ENCODE peak calls at places on chromosomes 13 and 19, in six cellular contexts. One of them, this sample, is unnamed.

GRCh38 chr13:99005609-99006008 is 27.7 kb upstream of the DOCK9 start:
- DNase-seq in hepatocyte: no peak
- DNase-seq in MM.1S: no peak
- DNase-seq in neural progenitor cell: no peak
- DNase-seq in GM23338: no peak
- DNase-seq in HCT116: no peak
- DNase-seq in this sample: no peak

GRCh38 chr13:73171926-73172325 is 113.1 kb downstream of the KLF5 start:
- DNase-seq in HCT116: no peak
- DNase-seq in hepatocyte: peak
- DNase-seq in GM23338: peak
- DNase-seq in neural progenitor cell: no peak
- DNase-seq in MM.1S: no peak
- DNase-seq in this sample: peak

GRCh38 chr19:12085074-12085818 is 20.7 kb downstream of the ZNF844 start:
- DNase-seq in HCT116: no peak
- DNase-seq in neural progenitor cell: no peak
- DNase-seq in GM23338: no peak
- DNase-seq in hepatocyte: no peak
- DNase-seq in MM.1S: no peak
- DNase-seq in this sample: no peak

GRCh38 chr19:3880471-3881271 is at the start of gene ATCAY:
- DNase-seq in HCT116: no peak
- DNase-seq in hepatocyte: no peak
- DNase-seq in neural progenitor cell: peak
- DNase-seq in MM.1S: no peak
- DNase-seq in GM23338: peak
- DNase-seq in this sample: no peak

GRCh38 chr13:39463611-39464010 is 139.4 kb downstream of the LHFPL6 start:
- DNase-seq in hepatocyte: no peak
- DNase-seq in HCT116: no peak
- DNase-seq in MM.1S: no peak
- DNase-seq in GM23338: no peak
- DNase-seq in neural progenitor cell: no peak
- DNase-seq in this sample: no peak

GRCh38 chr13:79534596-79534995 is 53.6 kb downstream of the NDFIP2 start:
- DNase-seq in HCT116: no peak
- DNase-seq in GM23338: no peak
- DNase-seq in hepatocyte: no peak
- DNase-seq in MM.1S: no peak
- DNase-seq in neural progenitor cell: no peak
- DNase-seq in this sample: peak

GRCh38 chr13:73835138-73835721 is 299.0 kb downstream of the KLF12 start:
- DNase-seq in hepatocyte: peak
- DNase-seq in HCT116: peak
- DNase-seq in neural progenitor cell: peak
- DNase-seq in MM.1S: peak
- DNase-seq in GM23338: peak
- DNase-seq in this sample: peak

GRCh38 chr19:51356159-51356801 is 9.9 kb downstream of the ETFB start:
- DNase-seq in hepatocyte: no peak
- DNase-seq in HCT116: no peak
- DNase-seq in neural progenitor cell: no peak
- DNase-seq in GM23338: no peak
- DNase-seq in MM.1S: no peak
- DNase-seq in this sample: no peak

GRCh38 chr19:8335343-8336071 is 7.6 kb downstream of the KANK3 start:
- DNase-seq in GM23338: peak
- DNase-seq in HCT116: no peak
- DNase-seq in neural progenitor cell: no peak
- DNase-seq in MM.1S: no peak
- DNase-seq in hepatocyte: no peak
- DNase-seq in this sample: peak

GRCh38 chr13:102905905-102906304 is 60.1 kb downstream of the ERCC5 start:
- DNase-seq in HCT116: no peak
- DNase-seq in hepatocyte: no peak
- DNase-seq in neural progenitor cell: no peak
- DNase-seq in MM.1S: no peak
- DNase-seq in GM23338: no peak
- DNase-seq in this sample: no peak

GRCh38 chr13:114259974-114260373 is 21.4 kb upstream of the UPF3A start:
- DNase-seq in neural progenitor cell: no peak
- DNase-seq in hepatocyte: no peak
- DNase-seq in GM23338: no peak
- DNase-seq in MM.1S: peak
- DNase-seq in HCT116: no peak
- DNase-seq in this sample: no peak

GRCh38 chr19:2820112-2820702 is 539 bp downstream of the ZNF554 start:
- DNase-seq in hepatocyte: peak
- DNase-seq in GM23338: peak
- DNase-seq in HCT116: no peak
- DNase-seq in neural progenitor cell: peak
- DNase-seq in MM.1S: no peak
- DNase-seq in this sample: peak

GRCh38 chr13:75486654-75487053 is 4.7 kb upstream of the TBC1D4 start:
- DNase-seq in hepatocyte: no peak
- DNase-seq in neural progenitor cell: no peak
- DNase-seq in MM.1S: no peak
- DNase-seq in HCT116: no peak
- DNase-seq in GM23338: no peak
- DNase-seq in this sample: no peak

GRCh38 chr13:23347601-23348000 is 85.9 kb downstream of the SACS start:
- DNase-seq in MM.1S: no peak
- DNase-seq in HCT116: no peak
- DNase-seq in GM23338: no peak
- DNase-seq in neural progenitor cell: no peak
- DNase-seq in hepatocyte: no peak
- DNase-seq in this sample: no peak

GRCh38 chr13:41074523-41074922 is 13.2 kb downstream of the WBP4 start:
- DNase-seq in GM23338: no peak
- DNase-seq in HCT116: no peak
- DNase-seq in neural progenitor cell: no peak
- DNase-seq in MM.1S: no peak
- DNase-seq in hepatocyte: no peak
- DNase-seq in this sample: no peak

GRCh38 chr19:6214881-6215541 is 64.8 kb downstream of the MLLT1 start:
- DNase-seq in GM23338: no peak
- DNase-seq in neural progenitor cell: no peak
- DNase-seq in HCT116: no peak
- DNase-seq in MM.1S: no peak
- DNase-seq in hepatocyte: no peak
- DNase-seq in this sample: no peak

DNA sequence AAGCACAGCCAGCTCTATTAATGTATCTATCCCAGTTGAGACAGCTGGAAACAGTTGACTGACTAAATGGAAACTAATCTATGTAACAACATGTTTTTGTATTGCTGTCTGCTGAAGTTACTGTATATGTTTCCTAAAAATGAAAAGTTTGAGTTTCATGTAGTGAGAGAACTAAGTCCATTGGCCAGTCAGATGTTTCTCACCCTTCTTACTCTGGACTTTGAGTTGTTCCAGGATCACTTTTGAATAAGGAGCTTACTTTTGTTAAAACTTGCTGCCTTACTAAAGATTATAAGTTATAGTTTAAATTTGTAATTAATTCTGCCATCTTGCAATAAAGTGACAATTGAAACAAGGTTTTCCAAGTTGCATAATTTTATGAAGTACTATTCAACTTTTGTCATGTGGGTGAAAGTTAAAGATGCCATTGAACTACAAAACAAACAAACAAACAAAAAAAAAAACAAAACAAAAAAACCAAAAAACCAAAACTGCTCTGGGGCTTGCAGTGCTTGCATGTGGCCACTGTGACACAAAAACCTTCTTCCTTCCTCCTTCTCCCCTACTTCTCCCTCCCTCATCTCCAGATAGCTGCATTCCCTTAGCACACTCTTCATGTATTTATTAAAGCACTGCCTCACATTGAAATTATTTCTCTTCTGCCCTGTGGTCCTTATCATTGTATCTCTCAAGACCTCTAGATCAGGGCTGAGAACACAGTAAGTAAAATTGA is 15.3 kb downstream of the WDFY2 start:
- DNase-seq in HCT116: no peak
- DNase-seq in neural progenitor cell: no peak
- DNase-seq in MM.1S: no peak
- DNase-seq in hepatocyte: no peak
- DNase-seq in GM23338: no peak
- DNase-seq in this sample: no peak
- H2AFZ ChIP-seq in HCT116: no peak
- H2AFZ ChIP-seq in neural progenitor cell: no peak
- H2AFZ ChIP-seq in MM.1S: no peak
- H2AFZ ChIP-seq in hepatocyte: no peak
- H2AFZ ChIP-seq in GM23338: no peak
- H2AFZ ChIP-seq in this sample: no peak

DNA sequence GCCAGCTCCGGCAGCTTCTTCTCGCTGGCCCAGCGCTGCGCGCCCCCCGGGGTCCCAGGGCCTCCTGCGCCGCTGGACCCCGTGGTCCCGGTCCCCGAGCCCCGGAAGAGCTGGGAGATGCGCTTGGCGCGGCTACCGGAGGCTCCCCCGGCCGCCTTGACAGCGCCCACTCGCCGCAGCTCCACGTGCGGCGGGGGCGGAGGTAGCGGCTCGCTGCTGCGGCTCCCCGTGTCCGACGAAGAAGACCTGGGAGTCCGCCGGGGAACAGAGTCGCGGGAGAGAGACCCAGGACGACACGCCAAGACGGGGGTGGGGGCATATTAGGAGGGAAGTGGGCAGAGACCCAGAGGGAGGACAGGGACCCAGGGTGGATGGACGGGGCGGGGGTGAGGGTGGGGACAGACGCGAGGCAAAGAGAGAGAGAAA is 997 bp downstream of the RASIP1 start:
- DNase-seq in hepatocyte: no peak
- DNase-seq in MM.1S: no peak
- DNase-seq in HCT116: no peak
- DNase-seq in neural progenitor cell: peak
- DNase-seq in GM23338: no peak
- DNase-seq in this sample: no peak
- TF ChIP-seq EZH2 in hepatocyte: no peak
- TF ChIP-seq EZH2 in MM.1S: no peak
- TF ChIP-seq EZH2 in HCT116: no peak
- TF ChIP-seq EZH2 in neural progenitor cell: peak
- TF ChIP-seq EZH2 in GM23338: no peak
- TF ChIP-seq EZH2 in this sample: no peak

GRCh38 chr13:106329941-106330340 is 205.5 kb downstream of the EFNB2 start:
- DNase-seq in hepatocyte: peak
- DNase-seq in GM23338: no peak
- DNase-seq in MM.1S: no peak
- DNase-seq in neural progenitor cell: no peak
- DNase-seq in HCT116: no peak
- DNase-seq in this sample: no peak
- TF ChIP-seq EZH2phosphoT487 in hepatocyte: no peak
- TF ChIP-seq EZH2phosphoT487 in GM23338: no peak
- TF ChIP-seq EZH2phosphoT487 in MM.1S: no peak
- TF ChIP-seq EZH2phosphoT487 in neural progenitor cell: no peak
- TF ChIP-seq EZH2phosphoT487 in HCT116: no peak
- TF ChIP-seq EZH2phosphoT487 in this sample: no peak

GRCh38 chr13:111531505-111531904 is 211.1 kb downstream of the TEX29 start:
- DNase-seq in hepatocyte: peak
- DNase-seq in HCT116: peak
- DNase-seq in MM.1S: no peak
- DNase-seq in GM23338: no peak
- DNase-seq in neural progenitor cell: no peak
- DNase-seq in this sample: peak

GRCh38 chr13:111532111-111532510 is 211.7 kb downstream of the TEX29 start:
- DNase-seq in neural progenitor cell: no peak
- DNase-seq in GM23338: peak
- DNase-seq in hepatocyte: no peak
- DNase-seq in HCT116: no peak
- DNase-seq in MM.1S: no peak
- DNase-seq in this sample: no peak

GRCh38 chr13:111528513-111528912 is 208.1 kb downstream of the TEX29 start:
- DNase-seq in GM23338: no peak
- DNase-seq in neural progenitor cell: no peak
- DNase-seq in hepatocyte: no peak
- DNase-seq in MM.1S: no peak
- DNase-seq in HCT116: no peak
- DNase-seq in this sample: no peak

GRCh38 chr13:111526922-111527321 is 206.5 kb downstream of the TEX29 start:
- DNase-seq in neural progenitor cell: no peak
- DNase-seq in HCT116: no peak
- DNase-seq in GM23338: no peak
- DNase-seq in hepatocyte: no peak
- DNase-seq in MM.1S: no peak
- DNase-seq in this sample: no peak

DNA sequence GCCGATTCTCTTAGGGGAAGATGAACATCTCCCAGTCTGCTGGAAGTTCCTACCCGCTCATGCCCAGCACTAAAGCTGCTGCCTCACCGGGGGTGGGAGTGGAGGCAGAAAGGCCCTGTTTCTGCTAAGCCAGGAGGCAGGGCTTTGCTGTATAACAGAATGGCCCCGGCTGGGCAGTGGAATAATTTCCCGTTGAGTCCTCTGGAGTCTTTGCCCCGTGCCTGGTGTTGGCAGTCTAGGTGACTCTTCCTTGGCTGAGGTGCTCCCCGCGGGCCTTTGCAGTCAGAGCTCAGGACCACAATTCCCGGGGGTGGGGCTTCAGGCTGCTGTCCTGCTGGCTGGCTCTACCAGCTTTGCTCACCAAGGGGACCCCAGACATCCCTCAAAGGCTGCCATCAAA is 209.7 kb downstream of the TEX29 start:
- DNase-seq in MM.1S: no peak
- DNase-seq in hepatocyte: no peak
- DNase-seq in neural progenitor cell: no peak
- DNase-seq in HCT116: no peak
- DNase-seq in GM23338: no peak
- DNase-seq in this sample: no peak
- H2AFZ ChIP-seq in MM.1S: no peak
- H2AFZ ChIP-seq in hepatocyte: no peak
- H2AFZ ChIP-seq in neural progenitor cell: peak
- H2AFZ ChIP-seq in HCT116: no peak
- H2AFZ ChIP-seq in GM23338: peak
- H2AFZ ChIP-seq in this sample: no peak

GRCh38 chr13:113110852-113111315 is 5.3 kb downstream of the F7 start:
- DNase-seq in HCT116: no peak
- DNase-seq in MM.1S: no peak
- DNase-seq in neural progenitor cell: no peak
- DNase-seq in GM23338: no peak
- DNase-seq in hepatocyte: no peak
- DNase-seq in this sample: no peak
- TF ChIP-seq EZH2 in HCT116: no peak
- TF ChIP-seq EZH2 in MM.1S: no peak
- TF ChIP-seq EZH2 in neural progenitor cell: no peak
- TF ChIP-seq EZH2 in GM23338: no peak
- TF ChIP-seq EZH2 in hepatocyte: no peak
- TF ChIP-seq EZH2 in this sample: no peak

DNA sequence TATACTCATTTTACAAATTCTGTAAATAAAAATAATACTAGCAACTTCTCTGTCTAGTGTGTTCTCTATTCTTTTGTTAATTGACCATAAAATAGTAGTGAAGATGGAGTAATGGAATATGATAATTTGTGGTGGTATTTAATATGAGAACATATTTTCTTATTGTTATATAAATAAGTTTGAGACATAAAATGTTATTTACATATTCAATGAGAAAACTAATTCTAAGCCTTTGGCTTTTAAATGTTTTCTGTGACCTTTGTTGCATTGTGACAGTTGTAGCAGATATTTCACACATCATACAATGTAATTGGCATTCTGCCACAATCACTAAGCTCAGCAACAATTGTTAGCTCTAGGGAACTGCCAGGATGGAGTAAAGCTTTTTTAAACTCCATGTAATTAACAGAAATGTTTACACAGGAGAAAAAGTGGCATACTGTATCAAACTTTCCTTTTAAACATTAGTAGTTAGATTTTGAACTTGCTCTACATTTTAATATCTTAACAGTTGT is 562.1 kb upstream of the PCDH9 start:
- DNase-seq in neural progenitor cell: no peak
- DNase-seq in HCT116: no peak
- DNase-seq in GM23338: no peak
- DNase-seq in MM.1S: no peak
- DNase-seq in hepatocyte: no peak
- DNase-seq in this sample: no peak
- TF ChIP-seq EZH2phosphoT487 in neural progenitor cell: no peak
- TF ChIP-seq EZH2phosphoT487 in HCT116: no peak
- TF ChIP-seq EZH2phosphoT487 in GM23338: no peak
- TF ChIP-seq EZH2phosphoT487 in MM.1S: no peak
- TF ChIP-seq EZH2phosphoT487 in hepatocyte: no peak
- TF ChIP-seq EZH2phosphoT487 in this sample: no peak